ENCODE peak calls at places on chromosomes 6 and 20, in eight cellular contexts. One of them, this sample, is unnamed. For H3K36me3, the result is how much of the 10 kb centered on the place peaks cover.

GRCh38 chr6:37456816-37457560 is 24.0 kb downstream of the CMTR1 start:
- DNase-seq in stomach: no peak
- DNase-seq in naive thymus-derived CD4-positive, alpha-beta T cell: no peak
- DNase-seq in H1: no peak
- DNase-seq in OCI-LY7: no peak
- DNase-seq in hepatocyte: no peak
- DNase-seq in CD8-positive, alpha-beta T cell: no peak
- DNase-seq in brain microvascular endothelial cell: peak
- DNase-seq in this sample: no peak

GRCh38 chr20:58892126-58892931 is 39.8 kb downstream of the GNAS start:
- DNase-seq in stomach: peak
- DNase-seq in naive thymus-derived CD4-positive, alpha-beta T cell: peak
- DNase-seq in H1: peak
- DNase-seq in OCI-LY7: peak
- DNase-seq in hepatocyte: peak
- DNase-seq in CD8-positive, alpha-beta T cell: peak
- DNase-seq in brain microvascular endothelial cell: peak
- DNase-seq in this sample: no peak

GRCh38 chr6:63941747-63942470 is 306.3 kb downstream of the PHF3 start:
- DNase-seq in stomach: no peak
- DNase-seq in naive thymus-derived CD4-positive, alpha-beta T cell: no peak
- DNase-seq in H1: no peak
- DNase-seq in OCI-LY7: no peak
- DNase-seq in hepatocyte: peak
- DNase-seq in CD8-positive, alpha-beta T cell: no peak
- DNase-seq in brain microvascular endothelial cell: no peak
- DNase-seq in this sample: no peak

GRCh38 chr6:133805876-133806275 is 83.0 kb upstream of the TCF21 start:
- DNase-seq in stomach: no peak
- DNase-seq in naive thymus-derived CD4-positive, alpha-beta T cell: no peak
- DNase-seq in H1: no peak
- DNase-seq in OCI-LY7: no peak
- DNase-seq in hepatocyte: no peak
- DNase-seq in CD8-positive, alpha-beta T cell: no peak
- DNase-seq in brain microvascular endothelial cell: no peak
- DNase-seq in this sample: no peak

GRCh38 chr6:127190552-127190951 is 72.1 kb downstream of the RSPO3 start:
- DNase-seq in stomach: no peak
- DNase-seq in naive thymus-derived CD4-positive, alpha-beta T cell: no peak
- DNase-seq in H1: no peak
- DNase-seq in OCI-LY7: peak
- DNase-seq in hepatocyte: peak
- DNase-seq in CD8-positive, alpha-beta T cell: no peak
- DNase-seq in brain microvascular endothelial cell: peak
- DNase-seq in this sample: no peak

GRCh38 chr6:11586574-11586973 is 49.0 kb downstream of the TMEM170B start:
- DNase-seq in stomach: no peak
- DNase-seq in naive thymus-derived CD4-positive, alpha-beta T cell: no peak
- DNase-seq in H1: no peak
- DNase-seq in OCI-LY7: no peak
- DNase-seq in hepatocyte: peak
- DNase-seq in CD8-positive, alpha-beta T cell: no peak
- DNase-seq in brain microvascular endothelial cell: peak
- DNase-seq in this sample: no peak

GRCh38 chr6:77030929-77031674 is 432.2 kb downstream of the HTR1B start:
- DNase-seq in stomach: no peak
- DNase-seq in naive thymus-derived CD4-positive, alpha-beta T cell: no peak
- DNase-seq in H1: no peak
- DNase-seq in OCI-LY7: no peak
- DNase-seq in hepatocyte: no peak
- DNase-seq in CD8-positive, alpha-beta T cell: no peak
- DNase-seq in brain microvascular endothelial cell: peak
- DNase-seq in this sample: no peak

GRCh38 chr20:44448753-44449546 is 26.7 kb upstream of the TTPAL start:
- DNase-seq in stomach: no peak
- DNase-seq in naive thymus-derived CD4-positive, alpha-beta T cell: no peak
- DNase-seq in H1: peak
- DNase-seq in OCI-LY7: peak
- DNase-seq in hepatocyte: no peak
- DNase-seq in CD8-positive, alpha-beta T cell: no peak
- DNase-seq in brain microvascular endothelial cell: no peak
- DNase-seq in this sample: no peak

GRCh38 chr20:34115232-34115631 is 3.2 kb upstream of the EIF2S2 start:
- DNase-seq in stomach: no peak
- DNase-seq in naive thymus-derived CD4-positive, alpha-beta T cell: no peak
- DNase-seq in H1: no peak
- DNase-seq in OCI-LY7: no peak
- DNase-seq in hepatocyte: no peak
- DNase-seq in CD8-positive, alpha-beta T cell: no peak
- DNase-seq in brain microvascular endothelial cell: no peak
- DNase-seq in this sample: no peak

GRCh38 chr6:9461161-9461560 is 953.7 kb downstream of the TFAP2A start:
- DNase-seq in stomach: peak
- DNase-seq in naive thymus-derived CD4-positive, alpha-beta T cell: no peak
- DNase-seq in H1: no peak
- DNase-seq in OCI-LY7: no peak
- DNase-seq in hepatocyte: peak
- DNase-seq in CD8-positive, alpha-beta T cell: no peak
- DNase-seq in brain microvascular endothelial cell: no peak
- DNase-seq in this sample: no peak

GRCh38 chr20:31987744-31988143 is 19.8 kb downstream of the XKR7 start:
- DNase-seq in stomach: no peak
- DNase-seq in naive thymus-derived CD4-positive, alpha-beta T cell: no peak
- DNase-seq in H1: no peak
- DNase-seq in OCI-LY7: no peak
- DNase-seq in hepatocyte: peak
- DNase-seq in CD8-positive, alpha-beta T cell: no peak
- DNase-seq in brain microvascular endothelial cell: peak
- DNase-seq in this sample: no peak

GRCh38 chr6:96153775-96154174 is 138.0 kb downstream of the FUT9 start:
- DNase-seq in stomach: no peak
- DNase-seq in naive thymus-derived CD4-positive, alpha-beta T cell: no peak
- DNase-seq in H1: no peak
- DNase-seq in OCI-LY7: no peak
- DNase-seq in hepatocyte: no peak
- DNase-seq in CD8-positive, alpha-beta T cell: no peak
- DNase-seq in brain microvascular endothelial cell: no peak
- DNase-seq in this sample: no peak

GRCh38 chr6:106300020-106300772 is 25.4 kb downstream of the ATG5 start:
- DNase-seq in stomach: no peak
- DNase-seq in naive thymus-derived CD4-positive, alpha-beta T cell: no peak
- DNase-seq in H1: no peak
- DNase-seq in OCI-LY7: no peak
- DNase-seq in hepatocyte: no peak
- DNase-seq in CD8-positive, alpha-beta T cell: no peak
- DNase-seq in brain microvascular endothelial cell: no peak
- DNase-seq in this sample: no peak

GRCh38 chr6:25954756-25955155 is 7.8 kb upstream of the TRIM38 start:
- DNase-seq in stomach: no peak
- DNase-seq in naive thymus-derived CD4-positive, alpha-beta T cell: no peak
- DNase-seq in H1: no peak
- DNase-seq in OCI-LY7: no peak
- DNase-seq in hepatocyte: no peak
- DNase-seq in CD8-positive, alpha-beta T cell: no peak
- DNase-seq in brain microvascular endothelial cell: no peak
- DNase-seq in this sample: peak

GRCh38 chr20:43938932-43939761 is 24.5 kb downstream of the TOX2 start:
- DNase-seq in stomach: no peak
- DNase-seq in naive thymus-derived CD4-positive, alpha-beta T cell: no peak
- DNase-seq in H1: no peak
- DNase-seq in OCI-LY7: no peak
- DNase-seq in hepatocyte: peak
- DNase-seq in CD8-positive, alpha-beta T cell: no peak
- DNase-seq in brain microvascular endothelial cell: peak
- DNase-seq in this sample: no peak

GRCh38 chr6:131615275-131615674 is 12.8 kb downstream of the MED23 start:
- DNase-seq in stomach: no peak
- DNase-seq in naive thymus-derived CD4-positive, alpha-beta T cell: no peak
- DNase-seq in H1: no peak
- DNase-seq in OCI-LY7: no peak
- DNase-seq in hepatocyte: no peak
- DNase-seq in CD8-positive, alpha-beta T cell: no peak
- DNase-seq in brain microvascular endothelial cell: no peak
- DNase-seq in this sample: no peak

DNA sequence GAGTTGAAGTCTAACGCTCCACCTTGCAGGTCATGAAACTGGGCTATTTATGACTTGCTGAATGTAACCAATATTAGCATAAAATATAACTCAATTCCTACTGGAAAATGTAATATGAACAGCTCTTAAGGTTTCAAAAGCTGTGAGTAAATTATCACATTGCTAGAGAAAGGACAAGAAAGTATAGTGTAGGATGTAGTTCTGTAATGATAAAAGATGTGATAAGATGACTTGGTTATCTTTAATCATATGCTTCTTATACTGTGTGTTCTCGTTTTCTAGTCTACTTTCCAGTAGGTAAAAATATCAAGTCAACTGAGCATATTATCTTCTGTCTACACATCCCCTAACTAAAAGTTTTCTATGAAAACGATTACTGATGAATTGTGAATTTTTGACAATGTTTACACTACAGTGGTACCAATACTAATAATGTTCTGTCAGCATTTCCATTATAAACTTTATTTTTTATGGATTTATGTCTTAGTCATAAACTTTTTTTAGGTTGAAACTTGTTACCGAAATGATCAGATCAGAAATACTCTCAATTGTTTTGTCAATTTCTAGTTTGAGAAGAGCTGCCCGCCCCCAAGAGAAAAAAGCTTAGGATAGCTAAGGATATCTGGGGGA is 14.6 kb downstream of the MED23 start:
- DNase-seq in stomach: no peak
- DNase-seq in naive thymus-derived CD4-positive, alpha-beta T cell: no peak
- DNase-seq in H1: no peak
- DNase-seq in OCI-LY7: no peak
- DNase-seq in hepatocyte: no peak
- DNase-seq in CD8-positive, alpha-beta T cell: no peak
- DNase-seq in brain microvascular endothelial cell: no peak
- DNase-seq in this sample: no peak
- H3K36me3 ChIP-seq in stomach: under half
- H3K36me3 ChIP-seq in naive thymus-derived CD4-positive, alpha-beta T cell: under half
- H3K36me3 ChIP-seq in H1: half or more
- H3K36me3 ChIP-seq in OCI-LY7: half or more
- H3K36me3 ChIP-seq in hepatocyte: under half
- H3K36me3 ChIP-seq in CD8-positive, alpha-beta T cell: half or more
- H3K36me3 ChIP-seq in brain microvascular endothelial cell: under half
- H3K36me3 ChIP-seq in this sample: half or more

DNA sequence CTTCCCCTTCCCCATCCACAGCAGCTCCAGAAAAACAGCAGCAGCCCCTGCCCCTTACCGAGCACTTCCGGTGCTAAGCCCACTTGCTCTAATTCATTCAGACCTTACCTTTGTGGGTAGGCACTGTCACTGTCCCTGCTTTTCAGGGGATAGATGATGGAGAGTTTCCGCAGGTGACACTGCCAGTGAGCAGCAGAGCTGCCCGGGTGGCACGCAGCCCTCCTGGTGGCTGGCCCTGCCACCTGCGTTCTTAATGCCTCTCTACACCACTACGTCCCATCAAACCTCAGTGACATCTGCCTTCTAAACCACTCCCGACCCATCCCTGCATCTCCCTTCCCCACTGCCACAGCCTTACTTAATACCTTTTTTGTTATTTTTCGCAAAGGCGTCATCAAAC is 89.8 kb downstream of the NFATC2 start:
- DNase-seq in stomach: no peak
- DNase-seq in naive thymus-derived CD4-positive, alpha-beta T cell: no peak
- DNase-seq in H1: no peak
- DNase-seq in OCI-LY7: no peak
- DNase-seq in hepatocyte: no peak
- DNase-seq in CD8-positive, alpha-beta T cell: no peak
- DNase-seq in brain microvascular endothelial cell: no peak
- DNase-seq in this sample: no peak
- H3K36me3 ChIP-seq in stomach: under half
- H3K36me3 ChIP-seq in naive thymus-derived CD4-positive, alpha-beta T cell: under half
- H3K36me3 ChIP-seq in H1: under half
- H3K36me3 ChIP-seq in OCI-LY7: half or more
- H3K36me3 ChIP-seq in hepatocyte: under half
- H3K36me3 ChIP-seq in CD8-positive, alpha-beta T cell: under half
- H3K36me3 ChIP-seq in brain microvascular endothelial cell: under half
- H3K36me3 ChIP-seq in this sample: under half

GRCh38 chr6:87672641-87673040 is 29.4 kb downstream of the AKIRIN2 start:
- DNase-seq in stomach: no peak
- DNase-seq in naive thymus-derived CD4-positive, alpha-beta T cell: no peak
- DNase-seq in H1: no peak
- DNase-seq in OCI-LY7: no peak
- DNase-seq in hepatocyte: no peak
- DNase-seq in CD8-positive, alpha-beta T cell: no peak
- DNase-seq in brain microvascular endothelial cell: no peak
- DNase-seq in this sample: no peak

GRCh38 chr6:87669051-87669450 is 33.0 kb downstream of the AKIRIN2 start:
- DNase-seq in stomach: no peak
- DNase-seq in naive thymus-derived CD4-positive, alpha-beta T cell: no peak
- DNase-seq in H1: no peak
- DNase-seq in OCI-LY7: no peak
- DNase-seq in hepatocyte: no peak
- DNase-seq in CD8-positive, alpha-beta T cell: no peak
- DNase-seq in brain microvascular endothelial cell: no peak
- DNase-seq in this sample: no peak

GRCh38 chr6:87673237-87673636 is 28.8 kb downstream of the AKIRIN2 start:
- DNase-seq in stomach: no peak
- DNase-seq in naive thymus-derived CD4-positive, alpha-beta T cell: no peak
- DNase-seq in H1: no peak
- DNase-seq in OCI-LY7: no peak
- DNase-seq in hepatocyte: no peak
- DNase-seq in CD8-positive, alpha-beta T cell: no peak
- DNase-seq in brain microvascular endothelial cell: no peak
- DNase-seq in this sample: no peak

GRCh38 chr6:87671555-87672029 is 30.4 kb downstream of the AKIRIN2 start:
- DNase-seq in stomach: no peak
- DNase-seq in naive thymus-derived CD4-positive, alpha-beta T cell: no peak
- DNase-seq in H1: no peak
- DNase-seq in OCI-LY7: no peak
- DNase-seq in hepatocyte: peak
- DNase-seq in CD8-positive, alpha-beta T cell: no peak
- DNase-seq in brain microvascular endothelial cell: no peak
- DNase-seq in this sample: no peak

DNA sequence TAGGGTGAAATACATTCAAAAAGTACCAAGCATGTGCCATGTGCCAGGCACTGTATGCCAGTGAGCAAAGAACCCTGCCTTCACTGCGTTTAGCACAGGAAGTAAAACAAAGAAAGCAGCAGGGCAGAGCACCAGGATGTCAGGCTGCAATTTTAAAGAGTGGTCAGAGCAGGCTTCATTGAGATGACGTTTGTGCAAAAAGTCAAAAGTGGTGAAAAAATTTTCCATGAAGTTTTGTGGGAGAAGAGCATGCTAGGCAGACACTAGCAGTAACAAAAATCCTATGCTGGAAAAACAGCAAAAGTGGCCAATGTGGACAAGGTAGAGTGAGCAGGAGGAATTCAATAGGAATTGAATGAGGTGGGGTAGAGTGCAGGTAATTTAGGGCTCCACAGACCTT is 31.3 kb downstream of the AKIRIN2 start:
- DNase-seq in stomach: no peak
- DNase-seq in naive thymus-derived CD4-positive, alpha-beta T cell: no peak
- DNase-seq in H1: no peak
- DNase-seq in OCI-LY7: no peak
- DNase-seq in hepatocyte: no peak
- DNase-seq in CD8-positive, alpha-beta T cell: no peak
- DNase-seq in brain microvascular endothelial cell: no peak
- DNase-seq in this sample: no peak
- H3K36me3 ChIP-seq in stomach: under half
- H3K36me3 ChIP-seq in naive thymus-derived CD4-positive, alpha-beta T cell: under half
- H3K36me3 ChIP-seq in H1: half or more
- H3K36me3 ChIP-seq in OCI-LY7: half or more
- H3K36me3 ChIP-seq in hepatocyte: under half
- H3K36me3 ChIP-seq in CD8-positive, alpha-beta T cell: under half
- H3K36me3 ChIP-seq in brain microvascular endothelial cell: under half
- H3K36me3 ChIP-seq in this sample: half or more

GRCh38 chr20:13817342-13817741 is 32.5 kb downstream of the NDUFAF5 start:
- DNase-seq in stomach: no peak
- DNase-seq in naive thymus-derived CD4-positive, alpha-beta T cell: no peak
- DNase-seq in H1: no peak
- DNase-seq in OCI-LY7: no peak
- DNase-seq in hepatocyte: no peak
- DNase-seq in CD8-positive, alpha-beta T cell: no peak
- DNase-seq in brain microvascular endothelial cell: no peak
- DNase-seq in this sample: no peak
- H3K36me3 ChIP-seq in stomach: under half
- H3K36me3 ChIP-seq in naive thymus-derived CD4-positive, alpha-beta T cell: under half
- H3K36me3 ChIP-seq in H1: under half
- H3K36me3 ChIP-seq in OCI-LY7: half or more
- H3K36me3 ChIP-seq in hepatocyte: under half
- H3K36me3 ChIP-seq in CD8-positive, alpha-beta T cell: under half
- H3K36me3 ChIP-seq in brain microvascular endothelial cell: under half
- H3K36me3 ChIP-seq in this sample: half or more